ENCODE peak calls at places on chromosomes 16 and 17, in four cellular contexts. P, C, X and F are unnamed samples.

GRCh38 chr17:41625602-41626001 is 1.2 kb upstream of the KRT17 start:
- DNase-seq in P (peak; percentile 85), C (no peak), X (no peak), F (no peak)

GRCh38 chr17:6327007-6327406 is 107.9 kb downstream of the AIPL1 start:
- DNase-seq in P (no peak), C (peak; percentile 35), X (no peak), F (no peak)

GRCh38 chr17:39161967-39162366 is 4.0 kb downstream of the ARL5C start:
- DNase-seq in P (no peak), C (no peak), X (no peak), F (no peak)

GRCh38 chr17:47119746-47120520 is 69.2 kb downstream of the CDC27 start:
- DNase-seq in P (no peak), C (no peak), X (peak; percentile 45), F (no peak)

GRCh38 chr16:4531816-4532215 is 6.8 kb downstream of the CDIP1 start:
- DNase-seq in P (no peak), C (no peak), X (no peak), F (no peak)

GRCh38 chr17:38873646-38874380 is 4.0 kb downstream of the LASP1 start:
- DNase-seq in P (no peak), C (peak; percentile 4), X (no peak), F (no peak)

GRCh38 chr16:79104567-79104966 is 496.0 kb downstream of the MAF start:
- DNase-seq in P (no peak), C (peak; percentile 89), X (no peak), F (no peak)

GRCh38 chr16:85514601-85515318 is 98.4 kb upstream of the GSE1 start:
- DNase-seq in P (peak; percentile 56), C (peak; percentile 73), X (peak; percentile 78), F (no peak)

GRCh38 chr17:3615160-3615870 is 6.1 kb upstream of the TRPV1 start:
- DNase-seq in P (no peak), C (no peak), X (no peak), F (no peak)

GRCh38 chr17:17669081-17669850 is 12.0 kb upstream of the RAI1 start:
- DNase-seq in P (no peak), C (peak; percentile 43), X (no peak), F (no peak)

GRCh38 chr17:49742256-49742655 is 21.7 kb downstream of the FAM117A start:
- DNase-seq in P (no peak), C (no peak), X (no peak), F (no peak)
- H3K4me3 ChIP-seq in P (no peak overlapping the region), C (no peak overlapping the region), X (no peak overlapping the region), F (no peak overlapping the region)

GRCh38 chr16:82738699-82739098 is 111.9 kb downstream of the CDH13 start:
- DNase-seq in P (no peak), C (no peak), X (no peak), F (no peak)
- TF ChIP-seq CTCF in P (no peak), C (peak; percentile 36), X (peak; percentile 32), F (no peak)

GRCh38 chr17:81738801-81739393 is 26.8 kb downstream of the SLC25A10 start:
- DNase-seq in P (no peak), C (no peak), X (no peak), F (no peak)

GRCh38 chr17:81735181-81736102 is 23.4 kb downstream of the SLC25A10 start:
- DNase-seq in P (peak; percentile 49), C (no peak), X (no peak), F (no peak)

GRCh38 chr17:81740395-81740961 is 28.4 kb downstream of the SLC25A10 start:
- DNase-seq in P (no peak), C (no peak), X (no peak), F (no peak)

GRCh38 chr17:81741049-81741593 is 29.0 kb downstream of the SLC25A10 start:
- DNase-seq in P (no peak), C (no peak), X (no peak), F (no peak)

GRCh38 chr17:81737947-81738800 is 26.1 kb downstream of the SLC25A10 start:
- DNase-seq in P (no peak), C (no peak), X (no peak), F (no peak)
- H3K27me3 ChIP-seq in P (no peaks in the 10 kb centered on the region), C (peaks cover 4% of the 10 kb centered on the region), X (peaks cover 5% of the 10 kb centered on the region), F (no peaks in the 10 kb centered on the region)

GRCh38 chr16:56700195-56700594 is 17.9 kb downstream of the MT1X start:
- DNase-seq in P (no peak), C (no peak), X (no peak), F (no peak)
- H3K4me3 ChIP-seq in P (no peak overlapping the region), C (no peak overlapping the region), X (no peak overlapping the region), F (no peak overlapping the region)

GRCh38 chr16:1822801-1823200 is 3.8 kb downstream of the HAGH start:
- DNase-seq in P (no peak), C (no peak), X (no peak), F (no peak)

GRCh38 chr16:1821861-1822611 is 4.6 kb downstream of the HAGH start:
- DNase-seq in P (no peak), C (no peak), X (no peak), F (no peak)

GRCh38 chr16:1825381-1825863 is 1.2 kb downstream of the HAGH start:
- DNase-seq in P (no peak), C (no peak), X (no peak), F (no peak)

GRCh38 chr16:1825864-1826690 is 548 bp downstream of the HAGH start:
- DNase-seq in P (no peak), C (peak; percentile 91), X (no peak), F (peak; percentile 18)

DNA sequence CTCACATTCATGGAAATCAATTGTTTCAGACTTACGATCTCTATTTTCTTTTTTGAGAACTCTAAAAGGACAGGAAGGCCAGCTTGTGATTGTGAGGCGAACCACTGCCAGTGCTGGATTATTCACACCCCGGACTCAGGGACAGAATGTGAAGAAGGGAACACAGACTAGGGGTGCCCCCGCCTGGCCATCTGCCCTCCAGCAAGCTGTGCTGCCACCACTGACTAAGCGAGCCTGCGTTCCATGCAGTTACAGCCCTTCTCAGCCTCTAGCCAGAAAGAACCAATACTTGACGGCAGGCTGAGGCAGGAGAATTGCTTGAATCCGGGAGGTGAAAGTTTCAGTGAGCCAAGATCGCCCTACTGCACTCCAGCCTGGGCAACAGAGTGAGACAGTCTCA is 2.8 kb downstream of the HAGH start:
- DNase-seq in P (no peak), C (peak; percentile 72), X (no peak), F (peak; percentile 72)
- TF ChIP-seq CTCF in P (no peak), C (peak; percentile 49), X (peak; percentile 39), F (peak; percentile 59)

DNA sequence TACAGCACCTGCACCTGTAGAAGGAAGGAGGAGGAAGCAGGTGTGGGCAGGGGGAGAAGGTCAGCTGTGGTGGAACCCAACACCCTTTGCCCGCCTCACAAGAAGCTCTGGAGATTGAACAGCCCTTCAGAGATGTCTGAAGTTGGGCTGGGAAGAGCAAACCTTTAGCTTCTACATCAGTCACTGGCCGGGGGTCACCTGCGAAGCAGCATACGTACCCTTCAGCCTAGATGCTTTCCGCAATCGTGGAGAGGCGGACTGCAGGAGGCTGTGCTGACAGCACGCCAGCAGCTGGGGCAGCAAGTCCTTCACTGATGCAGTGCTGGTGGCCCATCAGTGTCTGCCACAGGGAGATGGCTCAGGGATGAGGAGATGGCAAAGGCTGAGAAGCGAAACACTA is 5.2 kb upstream of the HS3ST3B1 start:
- DNase-seq in P (no peak), C (no peak), X (no peak), F (no peak)
- H3K27me3 ChIP-seq in P (peaks cover 21% of the 10 kb centered on the region), C (peaks cover 78% of the 10 kb centered on the region), X (peaks cover 2% of the 10 kb centered on the region), F (no peaks in the 10 kb centered on the region)